ENCODE peak calls at places on chromosomes 7 and 10, in eight cellular contexts. One of them, this sample, is unnamed.

GRCh38 chr7:100465299-100465698 is 1.2 kb upstream of the SPACDR start:
- DNase-seq in GM23338: no peak
- DNase-seq in HCT116: no peak
- DNase-seq in endothelial cell of umbilical vein: no peak
- DNase-seq in HepG2: no peak
- DNase-seq in H1: no peak
- DNase-seq in K562: no peak
- DNase-seq in GM12878: no peak
- DNase-seq in this sample: no peak

GRCh38 chr10:6221971-6222751 is 19.4 kb downstream of the PFKFB3 start:
- DNase-seq in GM23338: no peak
- DNase-seq in HCT116: no peak
- DNase-seq in endothelial cell of umbilical vein: no peak
- DNase-seq in HepG2: peak; percentile 59
- DNase-seq in H1: no peak
- DNase-seq in K562: no peak
- DNase-seq in GM12878: no peak
- DNase-seq in this sample: no peak

GRCh38 chr10:44704616-44705015 is 206.5 kb upstream of the TMEM72 start:
- DNase-seq in GM23338: no peak
- DNase-seq in HCT116: no peak
- DNase-seq in endothelial cell of umbilical vein: no peak
- DNase-seq in HepG2: no peak
- DNase-seq in H1: no peak
- DNase-seq in K562: no peak
- DNase-seq in GM12878: no peak
- DNase-seq in this sample: no peak

GRCh38 chr10:51196508-51197175 is 122.4 kb downstream of the PRKG1 start:
- DNase-seq in GM23338: no peak
- DNase-seq in HCT116: no peak
- DNase-seq in endothelial cell of umbilical vein: no peak
- DNase-seq in HepG2: no peak
- DNase-seq in H1: no peak
- DNase-seq in K562: no peak
- DNase-seq in GM12878: no peak
- DNase-seq in this sample: no peak

GRCh38 chr7:104124469-104124868 is 83.3 kb downstream of the ORC5 start:
- DNase-seq in GM23338: no peak
- DNase-seq in HCT116: no peak
- DNase-seq in endothelial cell of umbilical vein: no peak
- DNase-seq in HepG2: no peak
- DNase-seq in H1: no peak
- DNase-seq in K562: no peak
- DNase-seq in GM12878: no peak
- DNase-seq in this sample: no peak

GRCh38 chr10:93380043-93380565 is 102.0 kb downstream of the MYOF start:
- DNase-seq in GM23338: no peak
- DNase-seq in HCT116: no peak
- DNase-seq in endothelial cell of umbilical vein: no peak
- DNase-seq in HepG2: no peak
- DNase-seq in H1: no peak
- DNase-seq in K562: no peak
- DNase-seq in GM12878: no peak
- DNase-seq in this sample: no peak

GRCh38 chr10:49090696-49091338 is 24.5 kb downstream of the VSTM4 start:
- DNase-seq in GM23338: no peak
- DNase-seq in HCT116: no peak
- DNase-seq in endothelial cell of umbilical vein: no peak
- DNase-seq in HepG2: no peak
- DNase-seq in H1: no peak
- DNase-seq in K562: no peak
- DNase-seq in GM12878: no peak
- DNase-seq in this sample: no peak

GRCh38 chr10:114395361-114396022 is 8.8 kb downstream of the AFAP1L2 start:
- DNase-seq in GM23338: no peak
- DNase-seq in HCT116: no peak
- DNase-seq in endothelial cell of umbilical vein: no peak
- DNase-seq in HepG2: no peak
- DNase-seq in H1: no peak
- DNase-seq in K562: no peak
- DNase-seq in GM12878: no peak
- DNase-seq in this sample: no peak

GRCh38 chr7:41803569-41803968 is 100.7 kb upstream of the INHBA start:
- DNase-seq in GM23338: no peak
- DNase-seq in HCT116: no peak
- DNase-seq in endothelial cell of umbilical vein: no peak
- DNase-seq in HepG2: no peak
- DNase-seq in H1: no peak
- DNase-seq in K562: no peak
- DNase-seq in GM12878: no peak
- DNase-seq in this sample: no peak

GRCh38 chr7:139321071-139321745 is 19.9 kb upstream of the FMC1 start:
- DNase-seq in GM23338: peak; percentile 75
- DNase-seq in HCT116: no peak
- DNase-seq in endothelial cell of umbilical vein: peak; percentile 17
- DNase-seq in HepG2: peak; percentile 56
- DNase-seq in H1: peak; percentile 44
- DNase-seq in K562: peak; percentile 50
- DNase-seq in GM12878: no peak
- DNase-seq in this sample: no peak

GRCh38 chr7:36396150-36396549 is 6.5 kb downstream of the ANLN start:
- DNase-seq in GM23338: no peak
- DNase-seq in HCT116: no peak
- DNase-seq in endothelial cell of umbilical vein: no peak
- DNase-seq in HepG2: no peak
- DNase-seq in H1: no peak
- DNase-seq in K562: no peak
- DNase-seq in GM12878: no peak
- DNase-seq in this sample: no peak

GRCh38 chr7:12107841-12108249 is 103.2 kb upstream of the TMEM106B start:
- DNase-seq in GM23338: no peak
- DNase-seq in HCT116: no peak
- DNase-seq in endothelial cell of umbilical vein: no peak
- DNase-seq in HepG2: peak; percentile 37
- DNase-seq in H1: no peak
- DNase-seq in K562: no peak
- DNase-seq in GM12878: no peak
- DNase-seq in this sample: no peak

GRCh38 chr10:77849039-77849664 is 77.4 kb downstream of the DLG5 start:
- DNase-seq in GM23338: no peak
- DNase-seq in HCT116: no peak
- DNase-seq in endothelial cell of umbilical vein: no peak
- DNase-seq in HepG2: peak; percentile 99
- DNase-seq in H1: no peak
- DNase-seq in K562: peak; percentile 90
- DNase-seq in GM12878: no peak
- DNase-seq in this sample: no peak

DNA sequence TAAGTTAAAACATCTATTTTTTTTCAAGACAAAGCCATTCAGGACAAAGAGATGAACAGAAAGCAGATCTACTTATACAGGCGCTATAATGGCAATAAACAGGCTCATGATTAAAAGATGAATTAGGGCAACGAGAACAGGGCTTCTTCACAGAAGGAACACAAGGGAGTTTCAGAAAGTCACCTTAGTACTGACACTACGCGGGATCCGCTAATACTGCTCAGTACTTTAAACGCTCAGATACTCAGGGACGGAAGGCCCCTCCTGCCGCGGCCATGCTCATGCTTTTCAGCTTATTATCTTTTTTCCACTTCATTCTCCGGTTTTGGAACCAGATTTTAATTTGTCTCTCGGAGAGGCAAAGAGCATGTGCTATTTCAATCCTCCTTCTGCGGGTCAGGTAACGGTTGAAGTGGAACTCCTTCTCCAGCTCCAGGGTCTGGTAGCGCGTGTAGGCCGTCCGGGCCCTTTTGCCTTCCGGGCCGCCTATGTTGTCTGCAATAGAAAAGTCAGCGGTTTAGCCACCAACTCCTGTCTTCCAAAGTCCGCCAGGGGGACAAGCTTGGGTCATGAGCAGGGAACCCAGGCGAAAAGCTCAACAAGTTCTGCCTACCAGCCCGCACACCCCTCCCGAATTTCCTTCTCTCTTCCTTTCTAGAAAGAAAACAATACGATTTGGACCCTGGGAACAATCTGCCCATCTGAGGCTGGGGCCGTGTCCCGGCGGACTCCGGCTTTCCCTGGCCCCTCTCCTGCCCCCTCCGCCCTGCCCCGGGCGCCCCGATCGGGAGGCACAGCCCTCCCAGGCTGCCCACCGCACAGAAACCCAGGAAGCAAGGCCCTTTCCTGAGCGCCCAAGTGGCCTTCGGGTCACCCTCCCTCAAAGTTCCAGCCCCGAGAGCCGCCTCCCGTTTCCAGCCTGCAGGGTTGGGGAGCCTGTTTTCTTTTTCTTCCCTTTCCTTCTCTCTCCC is 1.6 kb downstream of the HOXA5 start:
- DNase-seq in GM23338: peak; percentile 75
- DNase-seq in HCT116: no peak
- DNase-seq in endothelial cell of umbilical vein: no peak
- DNase-seq in HepG2: peak; percentile 63
- DNase-seq in H1: peak; percentile 55
- DNase-seq in K562: no peak
- DNase-seq in GM12878: no peak
- DNase-seq in this sample: no peak
- TF ChIP-seq POLR2AphosphoS5 in GM23338: no peak
- TF ChIP-seq POLR2AphosphoS5 in HCT116: no peak
- TF ChIP-seq POLR2AphosphoS5 in endothelial cell of umbilical vein: no peak
- TF ChIP-seq POLR2AphosphoS5 in HepG2: no peak
- TF ChIP-seq POLR2AphosphoS5 in H1: no peak
- TF ChIP-seq POLR2AphosphoS5 in K562: no peak
- TF ChIP-seq POLR2AphosphoS5 in GM12878: no peak
- TF ChIP-seq POLR2AphosphoS5 in this sample: no peak

GRCh38 chr10:26460736-26461135 is 22.6 kb downstream of the APBB1IP start:
- DNase-seq in GM23338: no peak
- DNase-seq in HCT116: no peak
- DNase-seq in endothelial cell of umbilical vein: no peak
- DNase-seq in HepG2: no peak
- DNase-seq in H1: no peak
- DNase-seq in K562: no peak
- DNase-seq in GM12878: no peak
- DNase-seq in this sample: no peak
- TF ChIP-seq EZH2 in GM23338: no peak
- TF ChIP-seq EZH2 in HCT116: no peak
- TF ChIP-seq EZH2 in endothelial cell of umbilical vein: no peak
- TF ChIP-seq EZH2 in HepG2: no peak
- TF ChIP-seq EZH2 in H1: no peak
- TF ChIP-seq EZH2 in K562: no peak
- TF ChIP-seq EZH2 in GM12878: no peak
- TF ChIP-seq EZH2 in this sample: no peak

DNA sequence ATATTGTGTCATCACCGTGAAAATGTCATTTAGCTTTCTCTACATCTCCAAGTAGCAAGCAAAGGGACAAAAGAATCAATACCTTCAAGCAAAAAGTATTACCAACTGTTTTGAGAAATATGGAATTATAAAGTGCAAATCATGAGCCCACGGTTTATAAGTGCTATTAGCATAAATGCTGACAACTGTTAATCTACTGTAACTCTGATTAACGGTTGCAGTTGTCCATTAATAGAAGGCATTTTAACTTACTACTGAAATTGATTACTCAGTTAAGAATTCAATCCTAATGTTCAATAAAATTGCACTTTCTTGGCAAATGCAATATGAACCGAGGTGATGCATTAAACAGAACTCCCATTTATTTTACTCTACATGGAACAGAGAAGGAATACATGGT is 49.0 kb downstream of the CTBP2 start:
- DNase-seq in GM23338: no peak
- DNase-seq in HCT116: no peak
- DNase-seq in endothelial cell of umbilical vein: no peak
- DNase-seq in HepG2: no peak
- DNase-seq in H1: no peak
- DNase-seq in K562: no peak
- DNase-seq in GM12878: no peak
- DNase-seq in this sample: no peak
- H3K36me3 ChIP-seq in GM23338: peaks cover 45% of the 10 kb centered on the region
- H3K36me3 ChIP-seq in HCT116: peaks cover 2% of the 10 kb centered on the region
- H3K36me3 ChIP-seq in endothelial cell of umbilical vein: peaks cover 2% of the 10 kb centered on the region
- H3K36me3 ChIP-seq in HepG2: no peaks in the 10 kb centered on the region
- H3K36me3 ChIP-seq in H1: peaks cover 28% of the 10 kb centered on the region
- H3K36me3 ChIP-seq in K562: peaks cover 54% of the 10 kb centered on the region
- H3K36me3 ChIP-seq in GM12878: no peaks in the 10 kb centered on the region
- H3K36me3 ChIP-seq in this sample: peaks cover 19% of the 10 kb centered on the region

GRCh38 chr7:106865130-106866115 is at the start of gene PIK3CG:
- DNase-seq in GM23338: no peak
- DNase-seq in HCT116: no peak
- DNase-seq in endothelial cell of umbilical vein: peak; percentile 64
- DNase-seq in HepG2: no peak
- DNase-seq in H1: no peak
- DNase-seq in K562: peak; percentile 65
- DNase-seq in GM12878: peak; percentile 41
- DNase-seq in this sample: no peak

GRCh38 chr7:106858618-106859532 is 6.2 kb upstream of the PIK3CG start:
- DNase-seq in GM23338: no peak
- DNase-seq in HCT116: no peak
- DNase-seq in endothelial cell of umbilical vein: peak; percentile 7
- DNase-seq in HepG2: no peak
- DNase-seq in H1: no peak
- DNase-seq in K562: peak; percentile 99
- DNase-seq in GM12878: no peak
- DNase-seq in this sample: no peak

GRCh38 chr7:106864298-106865081 is 592 bp upstream of the PIK3CG start:
- DNase-seq in GM23338: no peak
- DNase-seq in HCT116: no peak
- DNase-seq in endothelial cell of umbilical vein: no peak
- DNase-seq in HepG2: no peak
- DNase-seq in H1: no peak
- DNase-seq in K562: peak; percentile 48
- DNase-seq in GM12878: peak; percentile 47
- DNase-seq in this sample: no peak

GRCh38 chr7:106863216-106863997 is 1.7 kb upstream of the PIK3CG start:
- DNase-seq in GM23338: no peak
- DNase-seq in HCT116: no peak
- DNase-seq in endothelial cell of umbilical vein: no peak
- DNase-seq in HepG2: no peak
- DNase-seq in H1: no peak
- DNase-seq in K562: peak; percentile 76
- DNase-seq in GM12878: no peak
- DNase-seq in this sample: no peak

DNA sequence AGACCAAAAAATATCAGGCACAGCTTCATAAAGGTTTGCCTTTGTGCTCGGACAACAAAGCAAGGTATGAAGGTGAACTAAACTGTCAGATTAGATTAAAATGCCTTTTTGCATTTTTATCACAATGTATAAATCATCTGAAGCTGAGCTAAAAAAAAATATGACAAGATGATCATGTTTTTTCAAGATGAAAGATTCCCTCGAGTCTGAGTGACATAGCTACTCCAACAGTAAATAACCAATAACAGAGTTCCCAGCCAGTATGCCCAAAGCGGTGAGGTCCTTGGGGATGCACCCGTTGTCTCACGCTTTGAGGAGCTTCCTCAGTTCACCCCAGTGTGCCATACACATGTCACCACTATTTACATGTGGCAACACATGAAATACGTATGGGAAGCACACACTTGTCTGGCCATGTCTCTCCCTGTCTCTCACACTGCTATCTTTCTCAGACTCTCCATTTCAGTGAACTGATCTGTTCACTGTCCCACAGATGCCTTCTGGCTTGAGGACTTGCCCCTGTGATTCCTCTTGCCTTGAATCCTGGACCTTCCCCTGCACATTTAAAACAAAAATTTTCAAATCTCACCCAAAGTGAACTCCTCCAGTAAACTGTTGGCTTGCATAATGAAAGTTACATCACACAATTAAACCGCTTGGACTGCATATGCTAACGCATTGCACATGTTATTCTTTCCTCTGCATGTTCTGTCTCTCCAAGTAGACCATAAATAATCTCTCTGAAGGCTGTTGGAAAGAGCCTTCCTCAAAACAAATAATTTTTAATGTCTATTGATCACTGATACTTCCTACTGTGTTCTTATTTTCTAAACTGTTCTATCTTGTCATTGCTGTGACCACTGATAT is 2.5 kb upstream of the PIK3CG start:
- DNase-seq in GM23338: no peak
- DNase-seq in HCT116: no peak
- DNase-seq in endothelial cell of umbilical vein: no peak
- DNase-seq in HepG2: no peak
- DNase-seq in H1: no peak
- DNase-seq in K562: peak; percentile 38
- DNase-seq in GM12878: no peak
- DNase-seq in this sample: no peak
- TF ChIP-seq POLR2AphosphoS5 in GM23338: no peak
- TF ChIP-seq POLR2AphosphoS5 in HCT116: no peak
- TF ChIP-seq POLR2AphosphoS5 in endothelial cell of umbilical vein: no peak
- TF ChIP-seq POLR2AphosphoS5 in HepG2: no peak
- TF ChIP-seq POLR2AphosphoS5 in H1: no peak
- TF ChIP-seq POLR2AphosphoS5 in K562: no peak
- TF ChIP-seq POLR2AphosphoS5 in GM12878: no peak
- TF ChIP-seq POLR2AphosphoS5 in this sample: no peak